ENCODE peak calls at places on chromosomes 4 and X, in seven cellular contexts. G is transverse colon, J is AG10803, L is A549, M is body of pancreas, X is mammary epithelial cell, H is B cell. K is an unnamed sample.

GRCh38 chr4:53914313-53915016 is 149.9 kb downstream of the CHIC2 start:
- DNase-seq in G (no peak), J (peak; percentile 85), L (peak; percentile 73), M (peak; percentile 44), X (peak; percentile 97), H (no peak), K (no peak)

GRCh38 chrX:40736170-40736505 is 796 bp upstream of the MED14 start:
- DNase-seq in G (no peak), J (no peak), L (no peak), M (no peak), X (no peak), H (no peak), K (no peak)

GRCh38 chrX:39875834-39876625 is 221.7 kb downstream of the BCOR start:
- DNase-seq in G (no peak), J (no peak), L (no peak), M (no peak), X (peak; percentile 29), H (no peak), K (no peak)

GRCh38 chr4:169271692-169272007 is 894 bp upstream of the SH3RF1 start:
- DNase-seq in G (peak; percentile 22), J (no peak), L (no peak), M (no peak), X (no peak), H (no peak), K (peak; percentile 41)

GRCh38 chr4:78774395-78774794 is 1.8 kb upstream of the BMP2K start:
- DNase-seq in G (no peak), J (no peak), L (no peak), M (no peak), X (no peak), H (no peak), K (peak; percentile 34)

GRCh38 chrX:131264665-131265064 is 24.4 kb downstream of the IGSF1 start:
- DNase-seq in G (no peak), J (no peak), L (no peak), M (peak; percentile 65), X (no peak), H (no peak), K (no peak)

GRCh38 chr4:115154826-115155225 is 41.4 kb upstream of the NDST4 start:
- DNase-seq in G (no peak), J (peak; percentile 58), L (no peak), M (no peak), X (peak; percentile 1), H (no peak), K (no peak)

GRCh38 chr4:184684491-184685189 is 35.1 kb downstream of the PRIMPOL start:
- DNase-seq in G (no peak), J (peak; percentile 29), L (no peak), M (peak; percentile 32), X (peak; percentile 5), H (no peak), K (no peak)

GRCh38 chr4:118765399-118765798 is 70.5 kb downstream of the SEC24D start:
- DNase-seq in G (no peak), J (peak; percentile 99), L (peak; percentile 32), M (peak; percentile 44), X (peak; percentile 84), H (no peak), K (no peak)

GRCh38 chrX:154490021-154490413 is 412 bp downstream of the SLC10A3 start:
- DNase-seq in G (peak; percentile 30), J (peak; percentile 43), L (peak; percentile 22), M (peak; percentile 25), X (peak; percentile 34), H (no peak), K (peak; percentile 29)

GRCh38 chr4:184099541-184099966 is 118.1 kb downstream of the ENPP6 start:
- DNase-seq in G (no peak), J (no peak), L (no peak), M (no peak), X (no peak), H (no peak), K (no peak)

GRCh38 chr4:1711906-1712215 is 258 bp downstream of the SLBP start:
- DNase-seq in G (no peak), J (no peak), L (no peak), M (no peak), X (no peak), H (no peak), K (peak; percentile 57)

GRCh38 chr4:16608123-16608522 is 290.3 kb downstream of the LDB2 start:
- DNase-seq in G (no peak), J (peak; percentile 63), L (no peak), M (no peak), X (no peak), H (no peak), K (no peak)

GRCh38 chr4:5027366-5027765 is 8.1 kb upstream of the CYTL1 start:
- DNase-seq in G (no peak), J (peak; percentile 60), L (no peak), M (no peak), X (no peak), H (no peak), K (no peak)

GRCh38 chr4:184653650-184654049 is 4.1 kb downstream of the PRIMPOL start:
- DNase-seq in G (no peak), J (peak; percentile 82), L (no peak), M (no peak), X (no peak), H (no peak), K (no peak)

GRCh38 chrX:15299945-15300851 is 15.2 kb downstream of the ASB11 start:
- DNase-seq in G (no peak), J (peak; percentile 17), L (peak; percentile 33), M (peak; percentile 17), X (no peak), H (no peak), K (peak; percentile 7)

GRCh38 chr4:69167300-69167699 is 47.2 kb downstream of the UGT2B11 start:
- DNase-seq in G (no peak), J (no peak), L (peak; percentile 16), M (no peak), X (peak; percentile 2), H (no peak), K (no peak)

GRCh38 chr4:82515705-82516104 is 46.1 kb downstream of the TMEM150C start:
- DNase-seq in G (no peak), J (peak; percentile 72), L (no peak), M (peak; percentile 58), X (peak; percentile 40), H (no peak), K (no peak)

GRCh38 chr4:151850751-151851150 is 89.9 kb upstream of the GATB start:
- DNase-seq in G (no peak), J (no peak), L (no peak), M (no peak), X (peak; percentile 43), H (no peak), K (no peak)

GRCh38 chr4:70885174-70885573 is 17.0 kb upstream of the MOB1B start:
- DNase-seq in G (no peak), J (no peak), L (no peak), M (no peak), X (no peak), H (no peak), K (no peak)
- TF ChIP-seq CTCF in G (no peak), J (no peak), L (no peak), M (no peak), X (no peak), H (no peak), K (no peak)

GRCh38 chr4:77127837-77128621 is 29.0 kb upstream of the CCNG2 start:
- DNase-seq in G (no peak), J (no peak), L (no peak), M (no peak), X (no peak), H (no peak), K (no peak)
- TF ChIP-seq CTCF in G (no peak), J (no peak), L (no peak), M (no peak), X (no peak), H (no peak), K (no peak)

DNA sequence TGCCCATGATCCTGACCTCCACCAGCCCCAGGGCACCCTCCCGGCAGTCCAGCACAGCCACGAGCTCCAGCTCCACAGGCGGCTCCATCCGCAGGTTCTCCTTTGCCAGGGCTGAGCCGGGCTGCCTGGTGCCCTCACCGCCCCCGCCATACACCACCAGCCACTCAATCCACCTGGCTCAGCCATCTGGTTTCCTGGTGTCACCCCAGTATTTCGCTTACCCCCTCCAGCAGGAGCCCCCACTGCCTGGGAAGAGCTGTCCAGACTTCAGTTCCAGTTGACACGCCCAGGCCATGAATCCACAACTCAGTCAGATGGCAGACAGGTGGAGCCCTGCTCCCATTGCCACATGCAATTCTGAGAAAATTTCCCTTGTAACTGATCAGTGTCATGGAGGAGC is 3.9 kb downstream of the SHISA3 start:
- DNase-seq in G (no peak), J (no peak), L (no peak), M (peak; percentile 28), X (no peak), H (no peak), K (no peak)
- TF ChIP-seq CTCF in G (no peak), J (no peak), L (no peak), M (peak; percentile 43), X (peak; percentile 22), H (no peak), K (no peak)

GRCh38 chr4:94757192-94758140 is at the start of gene BMPR1B:
- DNase-seq in G (no peak), J (peak; percentile 84), L (peak; percentile 84), M (peak; percentile 19), X (peak; percentile 65), H (no peak), K (peak; percentile 29)
- TF ChIP-seq CTCF in G (no peak), J (peak; percentile 35), L (peak; percentile 4), M (no peak), X (peak; percentile 45), H (no peak), K (no peak)

GRCh38 chr4:137283737-137284136 is 248.6 kb downstream of the PCDH18 start:
- DNase-seq in G (no peak), J (peak; percentile 49), L (no peak), M (no peak), X (peak; percentile 17), H (no peak), K (no peak)
- TF ChIP-seq CTCF in G (no peak), J (peak; percentile 59), L (no peak), M (no peak), X (peak; percentile 57), H (no peak), K (no peak)

GRCh38 chrX:3244955-3245354 is 101.5 kb downstream of the MXRA5 start:
- DNase-seq in G (no peak), J (no peak), L (peak; percentile 5), M (no peak), X (peak; percentile 9), H (no peak), K (no peak)
- TF ChIP-seq CTCF in G (no peak), J (peak; percentile 16), L (no peak), M (peak; percentile 26), X (peak; percentile 53), H (no peak), K (no peak)

DNA sequence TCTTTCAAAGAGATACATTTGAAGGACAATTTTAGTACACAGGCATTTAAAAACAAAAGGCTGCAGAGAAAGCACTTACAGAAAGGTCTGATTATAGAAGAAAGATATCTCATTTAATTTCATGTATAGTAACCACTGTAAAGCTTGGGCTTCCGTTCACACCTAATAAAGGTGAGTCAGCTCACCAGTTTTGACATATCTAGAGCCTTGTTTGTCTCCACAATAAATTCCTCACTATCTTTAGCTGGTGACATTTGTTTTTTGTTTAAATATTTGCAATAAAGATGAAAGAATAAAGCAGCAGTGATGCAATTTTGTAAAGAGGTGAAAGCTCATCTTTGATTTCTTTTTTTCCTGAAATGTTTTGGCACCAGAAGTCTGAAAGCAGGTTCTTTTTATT is 1.1 kb upstream of the EPHA5 start:
- DNase-seq in G (no peak), J (no peak), L (no peak), M (no peak), X (no peak), H (no peak), K (no peak)
- TF ChIP-seq CTCF in G (no peak), J (no peak), L (no peak), M (no peak), X (no peak), H (no peak), K (no peak)